ENCODE peak calls at places on chromosomes 7 and 10, in six cellular contexts. P is SW480, G is GM20000, Z is mucosa of gallbladder, B is left colon, E is AG04450. S is an unnamed sample.

GRCh38 chr7:71652551-71652950 is 520.6 kb downstream of the GALNT17 start:
- DNase-seq in P (no peak), G (no peak), E (no peak), Z (no peak), B (no peak), S (no peak)

GRCh38 chr7:53518319-53518718 is 482.9 kb downstream of the POM121L12 start:
- DNase-seq in Z (no peak), P (no peak), G (no peak), B (no peak), E (no peak), S (no peak)

GRCh38 chr7:41425926-41426325 is 277.0 kb downstream of the INHBA start:
- DNase-seq in P (peak), Z (no peak), E (peak), B (no peak), G (no peak), S (no peak)

GRCh38 chr7:7922684-7923385 is 45.8 kb upstream of the GLCCI1 start:
- DNase-seq in P (no peak), B (no peak), G (no peak), E (no peak), Z (no peak), S (no peak)

GRCh38 chr10:132269286-132270230 is 38.2 kb downstream of the STK32C start:
- DNase-seq in P (no peak), Z (no peak), B (no peak), G (no peak), E (no peak), S (no peak)

GRCh38 chr10:17001961-17002749 is 127.5 kb downstream of the CUBN start:
- DNase-seq in G (peak), Z (peak), E (peak), P (no peak), B (no peak), S (peak)

GRCh38 chr7:117157121-117157870 is 165.6 kb downstream of the WNT2 start:
- DNase-seq in P (peak), B (no peak), G (no peak), E (peak), Z (peak), S (no peak)

GRCh38 chr10:43884516-43885105 is 235.9 kb upstream of the ZNF32 start:
- DNase-seq in Z (no peak), G (no peak), P (no peak), B (no peak), E (no peak), S (no peak)

GRCh38 chr7:37342665-37343471 is 105.8 kb downstream of the ELMO1 start:
- DNase-seq in G (peak), Z (no peak), P (no peak), B (peak), E (no peak), S (no peak)

S was measured in prostate gland.